ENCODE peak calls at places on chromosomes 7 and 10, in ten cellular contexts. K is CD4-positive, alpha-beta T cell; J is neuronal stem cell; N is CD8-positive, alpha-beta memory T cell; O is CD8-positive, alpha-beta T cell; Z is effector memory CD4-positive, alpha-beta T cell; B is K562; U is heart left ventricle; W is brain microvascular endothelial cell; H is pancreas. A is an unnamed sample.

GRCh38 chr7:120089968-120090367 is 183.0 kb upstream of the KCND2 start:
- DNase-seq in J (no peak), B (peak; percentile 76), U (no peak), W (no peak), H (no peak), Z (no peak), O (no peak), K (no peak), N (no peak), A (no peak)

GRCh38 chr7:137975768-137976167 is 26.1 kb downstream of the CREB3L2 start:
- DNase-seq in J (no peak), W (no peak), Z (no peak), O (no peak), B (no peak), H (no peak), U (peak; percentile 47), N (no peak), K (no peak), A (no peak)

GRCh38 chr7:30796105-30796869 is 25.1 kb downstream of the MINDY4 start:
- DNase-seq in H (no peak), Z (no peak), J (no peak), W (no peak), U (no peak), B (no peak), K (no peak), O (no peak), N (no peak), A (no peak)

GRCh38 chr10:77835669-77836086 is 90.9 kb downstream of the DLG5 start:
- DNase-seq in H (no peak), B (no peak), O (no peak), U (peak; percentile 72), K (no peak), N (no peak), W (peak; percentile 12), J (no peak), Z (no peak), A (no peak)

GRCh38 chr7:121107923-121108498 is 119.5 kb downstream of the CPED1 start:
- DNase-seq in B (peak; percentile 82), Z (no peak), J (peak; percentile 57), N (no peak), H (no peak), W (peak; percentile 44), O (no peak), K (no peak), U (no peak), A (no peak)

GRCh38 chr7:17463511-17464085 is 165.1 kb downstream of the AHR start:
- DNase-seq in J (no peak), N (no peak), B (no peak), H (no peak), K (no peak), U (no peak), O (no peak), W (no peak), Z (no peak), A (no peak)

GRCh38 chr7:107907-108306 is 84.5 kb upstream of the FAM20C start:
- DNase-seq in O (no peak), B (no peak), N (no peak), K (no peak), Z (no peak), U (no peak), W (no peak), J (no peak), H (no peak), A (no peak)

GRCh38 chr7:105896407-105896842 is 20.0 kb upstream of the ATXN7L1 start:
- DNase-seq in H (no peak), B (no peak), K (no peak), O (no peak), J (no peak), Z (no peak), U (no peak), N (no peak), W (no peak), A (no peak)

GRCh38 chr10:130190737-130191115 is 54.5 kb downstream of the GLRX3 start:
- DNase-seq in K (no peak), Z (no peak), U (no peak), W (no peak), O (no peak), N (no peak), H (no peak), B (no peak), J (no peak), A (no peak)

GRCh38 chr10:44069573-44069972 is 315.3 kb downstream of the CXCL12 start:
- DNase-seq in J (no peak), W (no peak), H (no peak), Z (no peak), K (no peak), N (no peak), O (no peak), B (no peak), U (no peak), A (no peak)

GRCh38 chr10:119135517-119135890 is 30.0 kb downstream of the SFXN4 start:
- DNase-seq in U (no peak), B (no peak), W (no peak), N (no peak), K (no peak), Z (no peak), H (no peak), J (no peak), O (no peak), A (no peak)

GRCh38 chr7:143002856-143003255 is 24.1 kb downstream of the OR9A2 start:
- DNase-seq in H (peak; percentile 57), J (no peak), U (no peak), N (no peak), O (no peak), B (peak; percentile 11), Z (no peak), K (no peak), W (no peak), A (no peak)

GRCh38 chr10:118844731-118845573 is 90.2 kb upstream of the CACUL1 start:
- DNase-seq in Z (no peak), W (no peak), N (no peak), H (no peak), K (no peak), J (no peak), O (no peak), B (no peak), U (no peak), A (no peak)

GRCh38 chr7:2123360-2123759 is 109.4 kb downstream of the MAD1L1 start:
- DNase-seq in B (no peak), U (no peak), K (no peak), H (no peak), N (no peak), J (no peak), W (no peak), O (no peak), Z (no peak), A (no peak)

GRCh38 chr10:71766717-71767419 is 6.5 kb downstream of the VSIR start:
- DNase-seq in O (no peak), K (no peak), Z (no peak), N (no peak), J (no peak), U (peak; percentile 91), B (peak; percentile 60), W (peak; percentile 95), H (no peak), A (no peak)

GRCh38 chr10:88932539-88933256 is 19.9 kb downstream of the ACTA2 start:
- DNase-seq in B (peak; percentile 33), W (peak; percentile 76), U (peak; percentile 50), H (no peak), O (peak; percentile 17), N (no peak), J (peak; percentile 50), Z (peak; percentile 14), K (peak; percentile 2), A (peak; percentile 4)
- H3K27ac ChIP-seq in B (no peak overlapping the region), W (no peak overlapping the region), U (no peak overlapping the region), H (no peak overlapping the region), O (no peak overlapping the region), N (no peak overlapping the region), J (no peak overlapping the region), Z (no peak overlapping the region), K (no peak overlapping the region), A (no peak overlapping the region)

GRCh38 chr10:114310346-114310745 is 71.3 kb downstream of the VWA2 start:
- DNase-seq in Z (no peak), K (no peak), J (no peak), U (no peak), O (no peak), N (no peak), B (no peak), H (no peak), W (no peak), A (no peak)

GRCh38 chr10:114309111-114309651 is 70.1 kb downstream of the VWA2 start:
- DNase-seq in N (no peak), O (no peak), J (no peak), B (no peak), H (no peak), U (no peak), Z (no peak), W (peak; percentile 25), K (no peak), A (no peak)

GRCh38 chr10:114307731-114308130 is 68.7 kb downstream of the VWA2 start:
- DNase-seq in W (no peak), O (no peak), Z (no peak), B (no peak), U (no peak), J (no peak), K (no peak), N (no peak), H (no peak), A (no peak)

GRCh38 chr10:114306116-114306973 is 67.3 kb downstream of the VWA2 start:
- DNase-seq in W (peak; percentile 98), U (no peak), B (no peak), K (no peak), N (no peak), H (no peak), J (no peak), O (no peak), Z (no peak), A (no peak)

GRCh38 chr10:114308470-114309110 is 69.5 kb downstream of the VWA2 start:
- DNase-seq in U (no peak), O (no peak), K (no peak), Z (no peak), B (no peak), N (no peak), W (no peak), J (peak; percentile 15), H (no peak), A (peak; percentile 47)
- H3K27ac ChIP-seq in U (no peak overlapping the region), O (no peak overlapping the region), K (no peak overlapping the region), Z (no peak overlapping the region), B (no peak overlapping the region), N (no peak overlapping the region), W (no peak overlapping the region), J (no peak overlapping the region), H (no peak overlapping the region), A (no peak overlapping the region)

GRCh38 chr7:91850455-91850854 is 30.0 kb downstream of the MTERF1 start:
- DNase-seq in W (peak; percentile 24), Z (no peak), U (no peak), N (no peak), J (no peak), H (no peak), K (no peak), O (no peak), B (no peak), A (no peak)
- H3K27ac ChIP-seq in W (no peak overlapping the region), Z (no peak overlapping the region), U (no peak overlapping the region), N (no peak overlapping the region), J (no peak overlapping the region), H (no peak overlapping the region), K (no peak overlapping the region), O (no peak overlapping the region), B (no peak overlapping the region), A (no peak overlapping the region)

DNA sequence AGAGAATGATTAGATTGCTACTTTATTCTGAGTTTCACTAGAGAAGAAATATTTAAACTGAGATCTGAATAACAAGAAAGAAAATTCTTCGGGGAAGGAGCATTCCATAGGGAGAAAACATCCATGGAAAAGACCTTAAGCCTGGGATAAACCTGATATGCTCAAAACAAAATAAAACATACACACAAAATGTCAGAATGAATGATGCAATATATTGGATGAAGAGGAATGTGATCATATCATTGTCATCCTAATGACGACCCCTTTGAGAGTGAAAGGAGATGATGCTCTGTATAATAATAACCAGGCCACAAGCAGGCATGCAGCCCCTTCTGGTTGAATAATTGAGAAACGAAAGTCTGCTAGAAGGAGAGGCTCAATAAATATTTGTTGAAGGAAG is 882.4 kb downstream of the NRG3 start:
- DNase-seq in J (no peak), B (no peak), U (no peak), O (no peak), N (no peak), H (no peak), K (no peak), Z (no peak), W (no peak), A (no peak)
- H3K27ac ChIP-seq in J (no peak overlapping the region), B (no peak overlapping the region), U (no peak overlapping the region), O (no peak overlapping the region), N (no peak overlapping the region), H (no peak overlapping the region), K (no peak overlapping the region), Z (no peak overlapping the region), W (no peak overlapping the region), A (no peak overlapping the region)

A was measured in substantia nigra.